ENCODE peak calls at places on chromosomes 2 and 18, in four cellular contexts. E is K562, W is HL-60, R is GM12878. S is an unnamed sample.

GRCh38 chr2:28639836-28640235 is 111.8 kb upstream of the PPP1CB start:
- DNase-seq in E (no peak), W (no peak), R (no peak), S (no peak)

GRCh38 chr2:108314586-108315296 is 26.0 kb downstream of the SULT1C2 start:
- DNase-seq in W (no peak), R (no peak), E (no peak), S (no peak)

GRCh38 chr2:34910018-34910417 is 1310.9 kb upstream of the FAM98A start:
- DNase-seq in E (no peak), R (no peak), W (no peak), S (no peak)

GRCh38 chr2:112163541-112163981 is 25.4 kb downstream of the FBLN7 start:
- DNase-seq in R (no peak), W (no peak), E (no peak), S (no peak)

GRCh38 chr2:1227289-1227900 is 185.9 kb upstream of the TPO start:
- DNase-seq in R (no peak), E (no peak), W (no peak), S (no peak)

GRCh38 chr2:233643128-233643527 is 6.9 kb downstream of the UGT1A10 start:
- DNase-seq in R (no peak), E (no peak), W (peak), S (no peak)

GRCh38 chr2:9010866-9011265 is 7.4 kb upstream of the MBOAT2 start:
- DNase-seq in R (no peak), W (no peak), E (no peak), S (no peak)

GRCh38 chr2:167729911-167730310 is 517.5 kb downstream of the STK39 start:
- DNase-seq in R (no peak), E (no peak), W (no peak), S (no peak)

GRCh38 chr2:27363933-27364332 is 6.2 kb downstream of the EIF2B4 start:
- DNase-seq in E (no peak), W (no peak), R (no peak), S (no peak)

DNA sequence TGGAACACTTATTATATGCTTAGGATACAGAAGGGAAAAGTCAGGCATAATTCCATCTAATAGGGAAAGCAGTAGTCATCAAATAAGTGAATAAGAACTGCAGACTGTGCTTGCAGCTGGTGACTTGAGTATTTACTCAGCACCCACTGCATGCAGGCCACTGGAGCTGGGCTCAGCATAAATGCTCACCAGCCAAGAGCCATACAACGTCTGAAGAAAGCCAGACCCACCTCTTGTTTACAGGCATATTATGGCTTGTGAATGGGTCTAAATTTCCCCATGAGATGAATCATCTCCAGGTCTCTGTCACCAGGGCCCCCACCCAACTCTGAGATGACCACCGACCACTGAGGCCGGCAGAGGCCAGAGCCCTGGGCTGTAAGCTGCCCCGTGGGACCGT is 123.8 kb upstream of the PKDCC start:
- DNase-seq in R (no peak), W (no peak), E (no peak), S (no peak)
- TF ChIP-seq POLR2AphosphoS5 in R (no peak), W (no peak), E (no peak), S (no peak)

GRCh38 chr2:38230756-38231155 is 146.3 kb downstream of the ATL2 start:
- DNase-seq in E (no peak), W (no peak), R (no peak), S (no peak)

GRCh38 chr2:38228753-38229152 is 148.3 kb downstream of the ATL2 start:
- DNase-seq in W (no peak), R (no peak), E (no peak), S (no peak)

GRCh38 chr2:38237311-38237710 is 139.8 kb downstream of the ATL2 start:
- DNase-seq in W (no peak), R (no peak), E (no peak), S (no peak)

GRCh38 chr2:38232454-38232853 is 144.6 kb downstream of the ATL2 start:
- DNase-seq in E (no peak), W (no peak), R (no peak), S (no peak)

GRCh38 chr2:38233231-38233983 is 143.7 kb downstream of the ATL2 start:
- DNase-seq in W (no peak), E (no peak), R (no peak), S (no peak)
- TF ChIP-seq SPI1 in W (no peak), E (no peak), R (no peak), S (no peak)

GRCh38 chr18:23135679-23136325 is 517 bp downstream of the CABLES1 start:
- DNase-seq in E (no peak), R (no peak), W (peak), S (peak)

GRCh38 chr18:23134780-23135678 is at the start of gene CABLES1:
- DNase-seq in R (no peak), E (no peak), W (peak), S (peak)

GRCh38 chr18:23131693-23132319 is 3.5 kb upstream of the CABLES1 start:
- DNase-seq in E (peak), R (peak), W (peak), S (peak)

GRCh38 chr18:23136326-23137092 is 1.2 kb downstream of the CABLES1 start:
- DNase-seq in E (no peak), W (peak), R (no peak), S (peak)

GRCh38 chr18:23133860-23134779 is 1.2 kb upstream of the CABLES1 start:
- DNase-seq in E (peak), R (peak), W (no peak), S (peak)
- TF ChIP-seq POLR2AphosphoS5 in E (no peak), R (peak), W (no peak), S (peak)

GRCh38 chr2:236745420-236746210 is 176.0 kb downstream of the ACKR3 start:
- DNase-seq in E (no peak), W (no peak), R (no peak), S (no peak)

GRCh38 chr2:236743623-236744280 is 174.1 kb downstream of the ACKR3 start:
- DNase-seq in E (no peak), R (no peak), W (no peak), S (no peak)

GRCh38 chr2:236742936-236743622 is 173.5 kb downstream of the ACKR3 start:
- DNase-seq in W (no peak), E (no peak), R (no peak), S (no peak)

GRCh38 chr2:236746833-236747232 is 177.2 kb downstream of the ACKR3 start:
- DNase-seq in E (no peak), W (no peak), R (no peak), S (no peak)

GRCh38 chr2:236744316-236745105 is 174.9 kb downstream of the ACKR3 start:
- DNase-seq in E (no peak), W (no peak), R (no peak), S (no peak)
- TF ChIP-seq SPI1 in E (no peak), W (no peak), R (no peak), S (no peak)

GRCh38 chr2:205770557-205770956 is 88.3 kb downstream of the NRP2 start:
- DNase-seq in E (no peak), W (no peak), R (no peak), S (no peak)

GRCh38 chr2:205771063-205771462 is 88.8 kb downstream of the NRP2 start:
- DNase-seq in R (no peak), W (no peak), E (no peak), S (no peak)

GRCh38 chr2:205769494-205769848 is 87.2 kb downstream of the NRP2 start:
- DNase-seq in W (no peak), R (no peak), E (no peak), S (no peak)

GRCh38 chr2:205768815-205769493 is 86.7 kb downstream of the NRP2 start:
- DNase-seq in R (no peak), W (no peak), E (no peak), S (no peak)

DNA sequence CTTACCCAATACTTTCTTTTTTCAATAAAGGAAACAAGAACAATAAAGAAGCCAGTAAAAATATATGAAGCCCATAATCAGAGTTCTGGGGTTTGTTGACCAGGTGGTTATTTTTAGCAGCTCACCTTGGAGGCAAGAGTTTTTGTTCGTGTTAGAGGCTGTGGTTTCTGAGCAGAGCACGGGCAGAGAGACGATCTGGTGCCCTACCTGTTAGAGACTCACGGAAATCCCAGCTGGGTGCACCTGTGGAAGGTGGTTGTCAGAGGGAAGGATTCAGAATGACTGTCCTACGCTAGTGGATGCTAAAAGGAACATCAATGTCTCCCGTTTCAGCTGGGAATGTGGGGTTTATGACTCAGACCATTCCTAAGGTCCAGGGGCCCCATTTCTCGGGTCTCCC is 87.6 kb downstream of the NRP2 start:
- DNase-seq in R (no peak), W (no peak), E (no peak), S (no peak)
- TF ChIP-seq POLR2AphosphoS5 in R (no peak), W (no peak), E (no peak), S (no peak)

S was measured in GM12891.